ENCODE peak calls at places on chromosomes 5 and 9, in eight cellular contexts. C is GM23338, J is A549, Z is HCT116, F is K562, L is GM12878, I is HL-60, E is SK-N-SH. T is an unnamed sample.
A peak's percentile ranks its signal among the peaks of the same experiment; 100 is the strongest.

GRCh38 chr5:4563400-4563799 is 576.7 kb upstream of the ADAMTS16 start:
- DNase-seq in E (no peak), J (peak; percentile 16), L (no peak), C (peak; percentile 89), Z (no peak), F (no peak), I (no peak), T (no peak)

GRCh38 chr5:153099328-153099727 is 391.1 kb upstream of the GRIA1 start:
- DNase-seq in I (no peak), L (no peak), J (no peak), Z (no peak), F (no peak), C (no peak), E (no peak), T (no peak)

GRCh38 chr9:20838218-20838617 is 154.2 kb downstream of the FOCAD start:
- DNase-seq in C (no peak), L (no peak), F (no peak), E (no peak), J (no peak), Z (no peak), I (no peak), T (no peak)

GRCh38 chr5:164013077-164013670 is 507.8 kb downstream of the MAT2B start:
- DNase-seq in C (peak; percentile 89), L (peak; percentile 19), J (peak; percentile 75), Z (peak; percentile 6), F (peak; percentile 37), E (peak; percentile 27), I (peak; percentile 59), T (peak; percentile 55)

GRCh38 chr9:128190516-128191405 is 611 bp downstream of the CIZ1 start:
- DNase-seq in C (peak; percentile 19), J (no peak), L (no peak), E (no peak), F (no peak), I (peak; percentile 7), Z (no peak), T (no peak)

GRCh38 chr5:29051509-29051908 is 2013.1 kb upstream of the CDH9 start:
- DNase-seq in L (no peak), I (no peak), E (no peak), F (no peak), J (no peak), C (no peak), Z (no peak), T (no peak)

GRCh38 chr5:175737481-175737880 is 79.6 kb downstream of the HRH2 start:
- DNase-seq in J (no peak), C (no peak), I (no peak), Z (no peak), E (no peak), L (no peak), F (no peak), T (no peak)

GRCh38 chr5:116773926-116774325 is 199.3 kb upstream of the SEMA6A start:
- DNase-seq in C (peak; percentile 85), I (no peak), F (no peak), E (no peak), J (no peak), Z (no peak), L (no peak), T (no peak)

GRCh38 chr5:158718738-158719505 is 380.8 kb downstream of the EBF1 start:
- DNase-seq in L (no peak), E (no peak), I (no peak), J (no peak), C (no peak), Z (no peak), F (no peak), T (no peak)

GRCh38 chr5:44862808-44863207 is 54.1 kb downstream of the MRPS30 start:
- DNase-seq in Z (peak; percentile 41), C (peak; percentile 8), L (no peak), J (peak; percentile 33), I (no peak), E (no peak), F (no peak), T (no peak)

DNA sequence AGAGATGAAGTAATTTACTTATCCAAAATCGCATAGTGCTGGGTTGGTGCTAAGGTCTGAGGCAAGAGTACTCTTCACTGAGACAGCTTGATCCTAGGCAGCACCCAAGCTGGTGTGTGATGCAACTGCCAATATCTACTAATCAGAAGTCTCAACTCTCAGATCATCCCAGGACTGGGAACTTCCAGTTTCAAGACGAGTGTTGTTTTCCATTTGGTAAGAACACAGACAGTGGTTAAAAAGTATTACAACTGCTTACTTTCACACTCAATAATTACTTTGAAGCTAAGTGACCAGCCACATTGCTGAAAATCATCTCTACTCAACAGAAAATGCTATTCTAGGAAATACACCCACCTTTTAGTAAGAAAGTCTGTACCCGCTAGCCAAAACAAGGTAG is 45.3 kb downstream of the FBXW11 start:
- DNase-seq in J (no peak), F (no peak), I (peak; percentile 58), C (no peak), L (peak; percentile 74), Z (no peak), E (no peak), T (no peak)
- TF ChIP-seq REST in J (no peak), F (no peak), I (no peak), C (no peak), L (no peak), Z (no peak), E (no peak), T (no peak)

GRCh38 chr9:65444943-65445342 is 159.9 kb upstream of the FOXD4L5 start:
- DNase-seq in L (no peak), F (no peak), E (no peak), I (no peak), C (no peak), Z (no peak), J (no peak), T (no peak)
- TF ChIP-seq REST in L (no peak), F (no peak), E (no peak), I (no peak), C (no peak), Z (no peak), J (no peak), T (no peak)

GRCh38 chr9:131809941-131810344 is 70.1 kb upstream of the RAPGEF1 start:
- DNase-seq in F (no peak), Z (no peak), C (no peak), I (no peak), J (no peak), L (no peak), E (no peak), T (no peak)
- TF ChIP-seq REST in F (no peak), Z (no peak), C (no peak), I (no peak), J (no peak), L (no peak), E (no peak), T (no peak)

GRCh38 chr5:35162848-35163770 is 67.2 kb downstream of the PRLR start:
- DNase-seq in I (no peak), F (no peak), C (peak; percentile 17), E (no peak), Z (no peak), L (no peak), J (no peak), T (no peak)

GRCh38 chr5:35159370-35159742 is 70.9 kb downstream of the PRLR start:
- DNase-seq in F (no peak), Z (no peak), E (no peak), L (no peak), C (peak; percentile 64), J (no peak), I (no peak), T (no peak)

GRCh38 chr5:35161637-35162248 is 68.5 kb downstream of the PRLR start:
- DNase-seq in L (no peak), Z (no peak), J (no peak), F (no peak), I (no peak), E (no peak), C (no peak), T (no peak)

GRCh38 chr5:35160486-35161116 is 69.7 kb downstream of the PRLR start:
- DNase-seq in Z (no peak), F (no peak), E (no peak), C (no peak), I (peak; percentile 76), L (peak; percentile 8), J (no peak), T (no peak)

GRCh38 chr5:35158627-35159369 is 71.5 kb downstream of the PRLR start:
- DNase-seq in F (no peak), C (no peak), E (no peak), I (no peak), L (no peak), J (no peak), Z (no peak), T (no peak)
- TF ChIP-seq REST in F (no peak), C (no peak), E (no peak), I (no peak), L (no peak), J (no peak), Z (no peak), T (no peak)

DNA sequence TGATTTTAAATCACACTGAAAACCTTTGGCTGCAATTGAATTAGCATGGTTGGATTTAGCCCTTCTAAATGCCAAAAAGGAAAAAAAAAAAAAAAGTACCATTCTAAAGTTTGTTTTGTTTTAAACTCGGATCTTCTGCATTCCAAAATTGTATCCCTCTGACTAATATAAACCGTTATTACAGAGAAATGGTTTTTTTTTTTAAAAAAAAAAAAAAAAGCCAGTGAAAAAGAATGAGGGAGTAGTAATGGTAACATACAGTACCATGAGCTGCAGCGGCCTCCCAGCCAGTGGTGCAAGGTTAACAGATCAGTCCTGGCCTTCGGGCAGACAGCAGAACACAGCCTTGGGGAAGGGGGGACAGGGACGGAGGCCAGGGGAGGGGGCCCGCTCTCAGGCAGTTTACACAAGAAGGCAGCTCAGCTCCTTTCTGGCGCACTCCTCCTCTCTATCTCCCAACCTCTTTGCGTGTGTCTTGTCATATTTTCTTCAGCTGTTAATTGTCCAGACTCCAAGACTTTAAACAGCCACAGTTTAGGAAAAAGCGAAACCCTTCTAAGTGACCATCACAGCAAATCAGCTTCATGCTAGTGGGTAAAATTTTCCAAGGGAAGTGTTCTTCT is 165.9 kb downstream of the BNC2 start:
- DNase-seq in L (no peak), E (peak; percentile 14), F (no peak), J (no peak), C (peak; percentile 65), Z (no peak), I (no peak), T (no peak)
- TF ChIP-seq REST in L (no peak), E (no peak), F (no peak), J (no peak), C (no peak), Z (no peak), I (no peak), T (no peak)

T was measured in Panc1.